ENCODE peak calls at places on chromosomes 7 and 10, in five cellular contexts. X is SK-N-SH, H is IMR-90, W is HepG2, J is H1. M is an unnamed sample.

GRCh38 chr7:16396766-16397496 is 24.4 kb downstream of the CRPPA start:
- DNase-seq in X (no peak), H (peak; percentile 2), W (no peak), J (no peak), M (no peak)

GRCh38 chr7:34823650-34824258 is 165.7 kb downstream of the NPSR1 start:
- DNase-seq in X (peak; percentile 66), H (peak; percentile 46), W (peak; percentile 22), J (no peak), M (peak; percentile 56)

GRCh38 chr7:156956733-156957132 is 7.2 kb downstream of the NOM1 start:
- DNase-seq in X (no peak), H (no peak), W (no peak), J (no peak), M (no peak)

GRCh38 chr10:50788951-50789904 is 49.5 kb downstream of the ASAH2B start:
- DNase-seq in X (peak; percentile 24), H (peak; percentile 42), W (peak; percentile 55), J (no peak), M (peak; percentile 36)

GRCh38 chr7:128284102-128284501 is 43.0 kb downstream of the LEP start:
- DNase-seq in X (no peak), H (no peak), W (no peak), J (no peak), M (no peak)

GRCh38 chr7:118974836-118975235 is 750.3 kb downstream of the ANKRD7 start:
- DNase-seq in X (no peak), H (peak; percentile 0), W (no peak), J (no peak), M (no peak)

GRCh38 chr10:63133787-63134557 is 844 bp downstream of the NRBF2 start:
- DNase-seq in X (no peak), H (peak; percentile 53), W (no peak), J (no peak), M (peak; percentile 53)

GRCh38 chr7:154584352-154585252 is 418.3 kb downstream of the PAXIP1 start:
- DNase-seq in X (peak; percentile 56), H (no peak), W (no peak), J (no peak), M (peak; percentile 9)

GRCh38 chr7:126845331-126845730 is 407.4 kb downstream of the GRM8 start:
- DNase-seq in X (no peak), H (no peak), W (no peak), J (no peak), M (no peak)

GRCh38 chr7:16619979-16620408 is 25.6 kb downstream of the ANKMY2 start:
- DNase-seq in X (no peak), H (peak; percentile 41), W (no peak), J (no peak), M (no peak)

GRCh38 chr10:73850863-73851461 is 23.4 kb downstream of the CAMK2G start:
- DNase-seq in X (peak; percentile 52), H (peak; percentile 50), W (no peak), J (no peak), M (no peak)

GRCh38 chr10:11866199-11866925 is 43.2 kb downstream of the PROSER2 start:
- DNase-seq in X (no peak), H (no peak), W (no peak), J (no peak), M (no peak)
- TF ChIP-seq RAD21 in X (no peak), H (no peak), W (no peak), J (no peak), M (no peak)

DNA sequence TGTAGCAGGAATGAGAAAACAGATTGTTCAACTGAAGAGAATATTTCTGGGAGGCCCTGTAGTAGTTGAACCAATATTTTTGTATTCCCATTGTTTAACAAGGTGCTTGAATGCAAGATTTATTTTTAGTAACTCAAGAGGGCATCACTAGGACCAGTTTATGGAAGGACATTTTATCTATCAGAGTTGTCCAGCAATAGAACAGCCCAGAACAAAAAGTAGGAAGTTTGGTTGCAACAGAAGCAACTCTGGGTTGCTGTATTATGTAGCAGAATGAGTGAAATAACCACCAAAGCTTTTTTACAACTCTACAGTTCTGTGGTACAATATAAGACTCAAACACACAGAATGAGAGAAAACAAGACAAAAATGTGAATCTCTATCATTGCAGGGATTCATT is 34.7 kb downstream of the CPED1 start:
- DNase-seq in X (no peak), H (no peak), W (no peak), J (no peak), M (no peak)
- H3K4me1 ChIP-seq in X (peaks cover 8% of the 10 kb centered on the region), H (peaks cover 13% of the 10 kb centered on the region), W (peaks cover 43% of the 10 kb centered on the region), J (no peaks in the 10 kb centered on the region), M (no peaks in the 10 kb centered on the region)

GRCh38 chr10:98074315-98074911 is 44.0 kb upstream of the CRTAC1 start:
- DNase-seq in X (no peak), H (peak; percentile 21), W (no peak), J (no peak), M (no peak)
- TF ChIP-seq RAD21 in X (no peak), H (no peak), W (no peak), J (no peak), M (no peak)

GRCh38 chr10:124735491-124736286 is 8.5 kb downstream of the FAM53B start:
- DNase-seq in X (no peak), H (no peak), W (no peak), J (no peak), M (no peak)

GRCh38 chr10:124732931-124733536 is 11.1 kb downstream of the FAM53B start:
- DNase-seq in X (no peak), H (peak; percentile 43), W (no peak), J (no peak), M (no peak)

GRCh38 chr10:124731551-124731950 is 12.6 kb downstream of the FAM53B start:
- DNase-seq in X (no peak), H (no peak), W (no peak), J (no peak), M (no peak)

GRCh38 chr10:124734311-124735166 is 9.6 kb downstream of the FAM53B start:
- DNase-seq in X (no peak), H (no peak), W (no peak), J (no peak), M (no peak)

DNA sequence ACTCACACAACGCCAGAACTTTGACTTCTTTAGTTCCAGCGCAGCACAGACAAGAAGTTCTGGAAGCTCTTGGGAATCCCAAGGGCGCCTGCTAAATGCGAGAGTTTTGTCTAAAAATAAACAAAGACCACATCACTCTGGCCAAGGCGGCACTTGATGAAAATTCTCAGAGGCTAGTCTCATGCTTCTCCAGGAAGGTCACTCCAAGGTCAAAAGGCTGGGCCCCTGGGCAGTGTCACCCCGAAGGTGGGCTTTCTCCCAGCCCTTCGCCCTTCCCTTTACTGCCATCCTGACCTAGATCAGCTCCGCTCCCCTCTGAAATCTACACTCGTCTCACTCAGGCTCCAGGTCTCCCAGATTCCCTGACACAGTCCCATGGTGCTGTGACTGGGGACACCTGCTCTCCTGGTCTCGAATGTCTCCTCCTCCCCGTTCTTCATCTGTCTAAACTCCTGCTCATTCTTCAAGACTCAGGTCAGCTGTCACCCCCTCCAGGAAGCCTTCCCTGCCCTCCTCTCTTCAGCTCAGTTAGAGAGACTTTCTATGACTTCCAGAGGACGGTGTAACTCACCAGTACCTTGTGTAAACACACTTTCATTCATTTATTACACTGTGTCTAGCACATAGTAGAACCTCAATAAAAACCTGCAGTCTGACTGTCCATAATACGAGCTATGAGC is 10.5 kb downstream of the FAM53B start:
- DNase-seq in X (no peak), H (no peak), W (no peak), J (no peak), M (no peak)
- H3K4me1 ChIP-seq in X (peaks cover 9% of the 10 kb centered on the region), H (peaks cover 18% of the 10 kb centered on the region), W (peaks cover 26% of the 10 kb centered on the region), J (peaks cover 10% of the 10 kb centered on the region), M (peaks cover 15% of the 10 kb centered on the region)

DNA sequence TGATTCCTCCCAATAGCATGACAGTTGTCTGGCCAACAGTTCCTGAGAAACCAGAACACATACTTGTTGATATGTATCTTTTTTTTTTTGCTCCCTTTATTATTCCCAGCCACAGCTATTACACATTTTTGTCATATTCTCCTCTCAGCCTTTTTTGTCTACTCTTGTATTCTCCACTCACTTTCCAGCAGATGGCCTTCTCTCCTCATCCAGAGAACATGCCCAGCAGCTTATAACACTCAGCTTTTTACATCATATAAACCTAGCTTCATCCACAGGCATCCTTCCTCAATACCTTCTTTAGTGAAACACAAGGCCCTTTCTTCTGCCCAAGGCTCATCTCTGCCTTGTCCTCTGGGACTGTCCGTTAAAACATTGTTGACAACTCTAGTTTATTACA is 101.7 kb downstream of the ORC5 start:
- DNase-seq in X (no peak), H (peak; percentile 50), W (peak; percentile 27), J (no peak), M (no peak)
- TF ChIP-seq RAD21 in X (peak; percentile 78), H (peak; percentile 50), W (no peak), J (peak; percentile 19), M (no peak)

GRCh38 chr10:130137077-130137448 is 872 bp downstream of the GLRX3 start:
- DNase-seq in X (peak; percentile 30), H (peak; percentile 48), W (peak; percentile 29), J (no peak), M (peak; percentile 26)
- H3K4me1 ChIP-seq in X (peaks cover 9% of the 10 kb centered on the region), H (peaks cover 17% of the 10 kb centered on the region), W (peaks cover 62% of the 10 kb centered on the region), J (peaks cover 5% of the 10 kb centered on the region), M (peaks cover 29% of the 10 kb centered on the region)

DNA sequence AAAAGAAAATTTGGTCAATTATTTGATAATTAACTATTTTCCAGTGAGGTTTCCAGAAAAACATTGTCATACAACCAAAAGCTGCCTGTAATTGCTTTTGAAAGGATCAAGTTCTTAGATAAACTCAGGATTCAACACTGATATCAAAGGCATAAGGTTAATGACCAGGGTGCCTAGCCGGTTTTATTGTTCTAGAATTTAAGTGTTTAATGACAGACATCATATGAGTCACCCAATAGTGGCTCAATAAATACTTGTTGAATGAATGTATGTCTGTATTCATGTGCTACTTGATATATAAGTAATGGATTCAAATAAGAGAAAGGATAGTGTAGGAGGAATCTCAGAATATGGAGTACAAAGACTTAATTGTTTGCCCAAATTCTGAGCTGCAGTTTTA is 196.1 kb upstream of the LRGUK start:
- DNase-seq in X (no peak), H (no peak), W (no peak), J (no peak), M (no peak)
- TF ChIP-seq RAD21 in X (no peak), H (no peak), W (no peak), J (no peak), M (no peak)

GRCh38 chr10:89478085-89478738 is 57.2 kb downstream of the SLC16A12 start:
- DNase-seq in X (no peak), H (no peak), W (no peak), J (no peak), M (no peak)

GRCh38 chr10:89475567-89475966 is 59.8 kb downstream of the SLC16A12 start:
- DNase-seq in X (no peak), H (peak; percentile 35), W (peak; percentile 70), J (no peak), M (no peak)

GRCh38 chr10:89476150-89476549 is 59.2 kb downstream of the SLC16A12 start:
- DNase-seq in X (no peak), H (no peak), W (no peak), J (no peak), M (no peak)

GRCh38 chr10:89475137-89475536 is 60.3 kb downstream of the SLC16A12 start:
- DNase-seq in X (no peak), H (no peak), W (no peak), J (no peak), M (no peak)

GRCh38 chr10:89476676-89477075 is 58.7 kb downstream of the SLC16A12 start:
- DNase-seq in X (no peak), H (peak; percentile 12), W (peak; percentile 39), J (no peak), M (peak; percentile 14)
- H3K4me1 ChIP-seq in X (peaks cover 40% of the 10 kb centered on the region), H (peaks cover 26% of the 10 kb centered on the region), W (peaks cover 47% of the 10 kb centered on the region), J (peaks cover 3% of the 10 kb centered on the region), M (peaks cover 51% of the 10 kb centered on the region)

M was measured in A549.